ENCODE peak calls at places on chromosome 13, in ten cellular contexts. G, A, X, V, S, Y, I, E, Z and R are unnamed samples. For H3K9me3, the result is how much of the 10 kb centered on the place peaks cover.

GRCh38 chr13:30045916-30046704 is 195.7 kb upstream of the UBL3 start:
- DNase-seq in G (no peak), A (peak), X (no peak), V (peak), S (no peak), Y (no peak), I (no peak), E (no peak), Z (no peak), R (no peak)

GRCh38 chr13:101916108-101916757 is 463.8 kb downstream of the ITGBL1 start:
- DNase-seq in G (no peak), A (no peak), X (no peak), V (peak), S (no peak), Y (no peak), I (no peak), E (no peak), Z (no peak), R (no peak)

GRCh38 chr13:67298297-67298696 is 68.2 kb upstream of the PCDH9 start:
- DNase-seq in G (no peak), A (peak), X (no peak), V (no peak), S (no peak), Y (no peak), I (no peak), E (no peak), Z (no peak), R (no peak)

GRCh38 chr13:52842440-52842839 is 6.0 kb downstream of the PCDH8 start:
- DNase-seq in G (no peak), A (no peak), X (no peak), V (no peak), S (no peak), Y (no peak), I (no peak), E (no peak), Z (no peak), R (no peak)

GRCh38 chr13:98411013-98411412 is 165.9 kb downstream of the STK24 start:
- DNase-seq in G (no peak), A (no peak), X (no peak), V (no peak), S (no peak), Y (no peak), I (no peak), E (no peak), Z (no peak), R (no peak)

GRCh38 chr13:44719857-44720671 is 143.9 kb upstream of the TSC22D1 start:
- DNase-seq in G (no peak), A (peak), X (no peak), V (no peak), S (no peak), Y (no peak), I (no peak), E (no peak), Z (peak), R (no peak)

GRCh38 chr13:62305758-62306157 is 890.1 kb upstream of the PCDH20 start:
- DNase-seq in G (no peak), A (no peak), X (peak), V (no peak), S (no peak), Y (no peak), I (no peak), E (no peak), Z (no peak), R (no peak)

GRCh38 chr13:33547035-33547434 is 261.5 kb upstream of the STARD13 start:
- DNase-seq in G (no peak), A (no peak), X (no peak), V (no peak), S (no peak), Y (no peak), I (no peak), E (no peak), Z (no peak), R (no peak)

GRCh38 chr13:20136781-20137703 is 23.8 kb downstream of the GJA3 start:
- DNase-seq in G (no peak), A (no peak), X (no peak), V (peak), S (no peak), Y (peak), I (peak), E (no peak), Z (no peak), R (no peak)

GRCh38 chr13:97653741-97654140 is 219.8 kb downstream of the RAP2A start:
- DNase-seq in G (no peak), A (peak), X (no peak), V (no peak), S (no peak), Y (peak), I (no peak), E (no peak), Z (no peak), R (no peak)

GRCh38 chr13:105908581-105908980 is 626.9 kb downstream of the EFNB2 start:
- DNase-seq in G (no peak), A (no peak), X (no peak), V (no peak), S (no peak), Y (no peak), I (no peak), E (no peak), Z (no peak), R (no peak)

GRCh38 chr13:30792257-30793000 is 57.1 kb downstream of the ALOX5AP start:
- DNase-seq in G (peak), A (peak), X (no peak), V (peak), S (peak), Y (peak), I (peak), E (peak), Z (peak), R (peak)

GRCh38 chr13:97224544-97225324 is 2.6 kb downstream of the MBNL2 start:
- DNase-seq in G (no peak), A (peak), X (no peak), V (peak), S (no peak), Y (peak), I (no peak), E (peak), Z (no peak), R (no peak)

GRCh38 chr13:114132419-114133121 is at the start of gene RASA3:
- DNase-seq in G (peak), A (peak), X (no peak), V (peak), S (peak), Y (peak), I (peak), E (peak), Z (peak), R (peak)
- TF ChIP-seq POLR2A in G (peak), A (peak), X (peak), V (peak), S (no peak), Y (no peak), I (no peak), E (no peak), Z (peak), R (peak)

GRCh38 chr13:111911141-111911720 is 155.7 kb upstream of the SOX1 start:
- DNase-seq in G (no peak), A (no peak), X (no peak), V (no peak), S (peak), Y (no peak), I (peak), E (no peak), Z (no peak), R (no peak)
- H3K9me3 ChIP-seq in G (under half), A (half or more), X (under half), V (under half), S (under half), Y (under half), I (under half), E (under half), Z (under half), R (under half)

GRCh38 chr13:75635101-75635620 is 969 bp upstream of the LMO7 start:
- DNase-seq in G (no peak), A (no peak), X (no peak), V (peak), S (no peak), Y (peak), I (no peak), E (no peak), Z (no peak), R (no peak)
- H3K27ac ChIP-seq in G (peak), A (peak), X (no peak), V (peak), S (peak), Y (peak), I (peak), E (peak), Z (peak), R (peak)

DNA sequence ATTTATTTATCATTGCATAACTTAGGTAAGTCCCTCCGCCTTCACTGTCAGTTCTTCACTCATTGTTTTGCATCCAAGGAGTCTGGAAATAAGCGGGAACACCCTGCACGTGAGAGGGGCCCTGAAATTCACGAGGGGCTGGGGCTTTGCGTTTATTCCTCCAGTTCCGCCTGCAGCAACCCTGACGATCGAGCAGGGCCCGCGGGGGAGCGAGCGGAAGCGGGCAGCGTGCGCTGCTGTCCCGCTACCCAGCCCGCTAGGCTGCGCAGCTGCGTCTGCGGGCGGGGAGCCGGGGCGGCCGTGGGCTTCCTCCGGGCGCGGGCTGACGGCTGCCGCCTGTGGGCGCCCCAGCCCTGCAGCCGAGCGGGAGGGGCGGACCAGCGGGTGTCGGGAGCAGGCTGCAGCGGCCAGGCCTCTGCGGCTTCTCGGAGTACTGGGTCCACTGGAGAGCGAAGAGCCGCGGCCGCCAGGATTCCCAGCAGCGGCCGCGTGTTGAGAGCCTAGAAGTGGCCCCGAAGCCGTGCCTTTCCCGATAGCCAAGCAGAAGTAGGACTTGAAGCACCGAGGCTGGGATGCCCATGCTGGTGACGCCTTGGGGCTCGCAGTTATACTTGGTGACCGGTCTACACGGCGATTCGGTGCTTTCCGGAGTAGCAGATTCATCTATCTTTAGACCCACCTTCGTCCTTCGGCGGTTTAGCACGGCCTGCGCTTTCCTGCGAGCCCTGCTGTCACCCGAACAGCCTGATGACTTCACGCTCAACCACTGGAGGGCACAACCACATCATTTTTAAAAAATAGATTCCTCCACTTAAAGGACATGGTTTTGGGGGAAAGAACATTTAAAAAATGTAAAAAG is 32.9 kb upstream of the SACS start:
- DNase-seq in G (peak), A (peak), X (peak), V (peak), S (peak), Y (peak), I (peak), E (peak), Z (peak), R (peak)
- TF ChIP-seq POLR2A in G (no peak), A (peak), X (peak), V (no peak), S (no peak), Y (no peak), I (no peak), E (no peak), Z (no peak), R (no peak)

DNA sequence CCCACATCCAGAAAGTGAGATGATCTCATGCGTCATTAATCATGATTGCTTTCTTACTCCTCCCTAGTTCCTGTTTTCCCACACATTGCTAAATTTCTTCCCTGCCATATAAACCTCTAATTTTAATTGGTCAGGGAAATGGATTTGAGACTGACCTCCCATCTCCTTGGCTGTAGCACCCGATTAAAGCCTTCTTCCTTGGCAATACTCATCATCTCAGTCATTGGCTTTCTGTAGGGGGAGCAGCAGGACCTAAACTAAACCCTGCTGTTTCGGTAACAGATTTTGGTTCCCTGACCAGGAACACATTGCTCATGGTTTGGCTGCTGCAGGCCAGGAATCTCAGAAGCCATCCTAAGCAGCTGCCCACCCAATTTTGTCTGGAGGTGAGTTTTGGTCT is 61.7 kb downstream of the SPRYD7 start:
- DNase-seq in G (no peak), A (no peak), X (no peak), V (no peak), S (no peak), Y (no peak), I (no peak), E (no peak), Z (no peak), R (no peak)
- H3K9me3 ChIP-seq in G (under half), A (under half), X (under half), V (under half), S (under half), Y (under half), I (under half), E (under half), Z (under half), R (under half)

GRCh38 chr13:113827021-113827420 is 36.9 kb downstream of the GAS6 start:
- DNase-seq in G (no peak), A (no peak), X (no peak), V (no peak), S (no peak), Y (no peak), I (no peak), E (no peak), Z (no peak), R (no peak)

GRCh38 chr13:113828282-113828825 is 35.5 kb downstream of the GAS6 start:
- DNase-seq in G (no peak), A (no peak), X (no peak), V (no peak), S (no peak), Y (no peak), I (no peak), E (no peak), Z (no peak), R (no peak)

GRCh38 chr13:113822956-113823744 is 40.7 kb downstream of the GAS6 start:
- DNase-seq in G (no peak), A (no peak), X (no peak), V (no peak), S (no peak), Y (no peak), I (no peak), E (no peak), Z (no peak), R (no peak)

GRCh38 chr13:113823771-113824170 is 40.1 kb downstream of the GAS6 start:
- DNase-seq in G (no peak), A (no peak), X (no peak), V (no peak), S (no peak), Y (no peak), I (no peak), E (no peak), Z (no peak), R (no peak)

GRCh38 chr13:113825851-113826250 is 38.0 kb downstream of the GAS6 start:
- DNase-seq in G (no peak), A (no peak), X (no peak), V (no peak), S (no peak), Y (no peak), I (no peak), E (no peak), Z (no peak), R (no peak)
- H3K27ac ChIP-seq in G (no peak), A (no peak), X (no peak), V (no peak), S (no peak), Y (no peak), I (no peak), E (no peak), Z (no peak), R (no peak)

GRCh38 chr13:60494296-60494695 is 97.3 kb downstream of the TDRD3 start:
- DNase-seq in G (no peak), A (no peak), X (no peak), V (no peak), S (no peak), Y (no peak), I (no peak), E (no peak), Z (no peak), R (no peak)
- TF ChIP-seq POLR2A in G (no peak), A (no peak), X (no peak), V (no peak), S (no peak), Y (no peak), I (no peak), E (no peak), Z (no peak), R (no peak)

GRCh38 chr13:103523853-103524252 is 457.6 kb upstream of the SLC10A2 start:
- DNase-seq in G (no peak), A (no peak), X (no peak), V (no peak), S (no peak), Y (no peak), I (no peak), E (no peak), Z (no peak), R (no peak)
- H3K9me3 ChIP-seq in G (under half), A (under half), X (under half), V (under half), S (under half), Y (under half), I (under half), E (under half), Z (under half), R (under half)